ENCODE peak calls at places on chromosomes 7 and 10, in eight cellular contexts. S is ureter; X is A549; N is effector CD4-positive, alpha-beta T cell; D is K562; V is stimulated activated CD4-positive, alpha-beta T cell treated with anti-CD3 and anti-CD28 coated beads, Interleukin-2, amount 100 ng/mL, for 48 hours; Y is SHP77 treated with DMSO at 0.1 percent for 48 hours; K is NCI-H1930. T is an unnamed sample.

GRCh38 chr10:21030096-21030495 is 133.0 kb upstream of the NEBL start:
- DNase-seq in S (peak), X (peak), N (no peak), D (no peak), V (no peak), Y (no peak), K (no peak), T (no peak)

GRCh38 chr10:60870803-60871202 is 73.2 kb downstream of the RHOBTB1 start:
- DNase-seq in S (no peak), X (no peak), N (no peak), D (no peak), V (no peak), Y (no peak), K (no peak), T (no peak)

GRCh38 chr7:134440067-134440466 is 18.8 kb downstream of the AKR1B1 start:
- DNase-seq in S (peak), X (no peak), N (no peak), D (no peak), V (no peak), Y (no peak), K (no peak), T (no peak)

GRCh38 chr7:43534110-43534509 is 48.8 kb upstream of the STK17A start:
- DNase-seq in S (no peak), X (no peak), N (no peak), D (no peak), V (no peak), Y (no peak), K (no peak), T (no peak)

GRCh38 chr10:33084388-33084896 is 126.4 kb upstream of the ITGB1 start:
- DNase-seq in S (no peak), X (no peak), N (no peak), D (no peak), V (no peak), Y (no peak), K (no peak), T (no peak)

GRCh38 chr10:132357286-132358058 is 25.5 kb downstream of the LRRC27 start:
- DNase-seq in S (no peak), X (no peak), N (no peak), D (no peak), V (no peak), Y (no peak), K (no peak), T (no peak)

GRCh38 chr10:87761892-87762291 is 56.1 kb downstream of the ATAD1 start:
- DNase-seq in S (no peak), X (no peak), N (no peak), D (no peak), V (peak), Y (no peak), K (no peak), T (no peak)

GRCh38 chr7:155405399-155406318 is 52.3 kb upstream of the EN2 start:
- DNase-seq in S (no peak), X (peak), N (no peak), D (peak), V (no peak), Y (no peak), K (no peak), T (no peak)

GRCh38 chr10:95478185-95478584 is 83.0 kb downstream of the SORBS1 start:
- DNase-seq in S (no peak), X (no peak), N (no peak), D (no peak), V (no peak), Y (no peak), K (no peak), T (no peak)

GRCh38 chr7:54546986-54547314 is 4.8 kb downstream of the VSTM2A start:
- DNase-seq in S (no peak), X (no peak), N (no peak), D (no peak), V (no peak), Y (no peak), K (no peak), T (no peak)

GRCh38 chr10:115902596-115902995 is 370.4 kb downstream of the GFRA1 start:
- DNase-seq in S (no peak), X (no peak), N (no peak), D (no peak), V (no peak), Y (no peak), K (no peak), T (no peak)

GRCh38 chr10:50641636-50642035 is 17.9 kb upstream of the SGMS1 start:
- DNase-seq in S (no peak), X (no peak), N (no peak), D (no peak), V (no peak), Y (no peak), K (no peak), T (no peak)